ENCODE peak calls at places on chromosomes 6 and 20, in six cellular contexts. S is nephron progenitor cell, X is mucosa of descending colon, J is GM12865, M is NB4, N is mesothelial cell of epicardium. W is an unnamed sample.

GRCh38 chr6:44042261-44043035 is 84.8 kb downstream of the MRPL14 start:
- DNase-seq in S (no peak), X (no peak), J (no peak), M (no peak), N (no peak), W (no peak)

GRCh38 chr20:25066386-25066785 is 8.4 kb upstream of the ACSS1 start:
- DNase-seq in S (no peak), X (no peak), J (no peak), M (no peak), N (no peak), W (no peak)

GRCh38 chr6:38846844-38847243 is 131.7 kb downstream of the DNAH8 start:
- DNase-seq in S (no peak), X (no peak), J (no peak), M (no peak), N (no peak), W (no peak)

GRCh38 chr6:143896096-143896880 is 32.0 kb downstream of the ZC2HC1B start:
- DNase-seq in S (no peak), X (peak; percentile 71), J (no peak), M (peak; percentile 7), N (no peak), W (peak; percentile 32)

GRCh38 chr6:155505560-155505959 is 49.9 kb upstream of the NOX3 start:
- DNase-seq in S (no peak), X (no peak), J (no peak), M (no peak), N (no peak), W (no peak)

GRCh38 chr6:42349753-42350573 is 101.8 kb downstream of the TRERF1 start:
- DNase-seq in S (no peak), X (no peak), J (no peak), M (no peak), N (no peak), W (no peak)

GRCh38 chr6:90411292-90411781 is 114.7 kb upstream of the BACH2 start:
- DNase-seq in S (no peak), X (no peak), J (peak; percentile 87), M (no peak), N (no peak), W (no peak)

GRCh38 chr6:48869595-48869994 is 593.5 kb downstream of the MMUT start:
- DNase-seq in S (no peak), X (no peak), J (no peak), M (no peak), N (no peak), W (no peak)

GRCh38 chr20:24779886-24780285 is 169.2 kb upstream of the CST7 start:
- DNase-seq in S (no peak), X (no peak), J (no peak), M (no peak), N (no peak), W (no peak)

GRCh38 chr6:116087437-116088027 is 13.1 kb upstream of the NT5DC1 start:
- DNase-seq in S (no peak), X (no peak), J (peak; percentile 93), M (no peak), N (no peak), W (no peak)

DNA sequence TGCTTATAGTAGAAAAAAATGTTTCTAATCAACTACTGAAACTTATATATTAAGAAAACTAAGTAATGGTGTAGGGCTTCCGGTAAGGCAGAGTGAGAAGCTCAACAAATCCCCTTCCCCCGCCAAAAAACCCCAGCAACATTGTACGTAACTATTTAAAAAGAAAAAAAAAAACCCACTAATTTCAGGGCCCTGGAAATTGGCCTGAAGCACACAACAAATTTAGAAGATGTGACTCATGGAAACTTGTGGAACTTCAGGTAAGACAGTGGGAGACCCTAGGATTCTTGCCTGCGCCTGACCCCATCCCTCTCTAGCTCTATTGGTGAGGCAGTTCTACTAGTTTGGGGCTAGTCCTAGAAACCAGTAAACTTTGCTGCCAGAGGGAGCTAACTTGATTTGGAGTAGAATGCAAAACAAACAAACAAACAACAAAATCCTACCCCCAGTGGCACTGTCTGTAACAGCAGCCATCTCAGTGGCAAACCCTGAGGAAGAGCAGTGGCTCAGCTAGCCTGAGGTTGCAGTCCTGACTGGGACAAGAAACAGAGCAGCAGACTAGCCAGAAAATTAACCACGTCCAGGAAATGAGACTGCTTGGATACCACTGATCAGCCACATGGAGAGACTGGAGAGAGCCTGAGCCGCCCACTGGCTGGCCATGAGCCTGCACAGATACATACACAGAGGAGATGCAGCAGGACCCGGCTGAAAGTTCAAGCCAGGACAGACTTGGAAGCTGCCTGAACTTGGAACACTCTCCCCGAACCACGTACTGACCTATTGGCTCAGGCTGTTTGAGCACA is 135.1 kb downstream of the TBXT start:
- DNase-seq in S (no peak), X (peak; percentile 23), J (peak; percentile 9), M (peak; percentile 10), N (no peak), W (no peak)
- TF ChIP-seq CTCF in S (no peak), X (no peak), J (peak; percentile 26), M (peak; percentile 3), N (peak; percentile 6), W (no peak)

GRCh38 chr6:3206339-3207015 is 21.0 kb downstream of the TUBB2B start:
- DNase-seq in S (no peak), X (no peak), J (no peak), M (no peak), N (no peak), W (no peak)
- TF ChIP-seq CTCF in S (no peak), X (no peak), J (no peak), M (peak; percentile 4), N (no peak), W (no peak)

GRCh38 chr6:167711784-167712183 is 114.9 kb upstream of the AFDN start:
- DNase-seq in S (no peak), X (peak; percentile 75), J (no peak), M (no peak), N (no peak), W (peak; percentile 64)

GRCh38 chr6:167708501-167709094 is 118.1 kb upstream of the AFDN start:
- DNase-seq in S (no peak), X (no peak), J (no peak), M (no peak), N (no peak), W (no peak)

GRCh38 chr6:167707686-167708500 is 118.8 kb upstream of the AFDN start:
- DNase-seq in S (no peak), X (no peak), J (no peak), M (no peak), N (peak; percentile 34), W (no peak)

GRCh38 chr6:167710521-167710920 is 116.2 kb upstream of the AFDN start:
- DNase-seq in S (no peak), X (no peak), J (no peak), M (no peak), N (peak; percentile 29), W (no peak)

DNA sequence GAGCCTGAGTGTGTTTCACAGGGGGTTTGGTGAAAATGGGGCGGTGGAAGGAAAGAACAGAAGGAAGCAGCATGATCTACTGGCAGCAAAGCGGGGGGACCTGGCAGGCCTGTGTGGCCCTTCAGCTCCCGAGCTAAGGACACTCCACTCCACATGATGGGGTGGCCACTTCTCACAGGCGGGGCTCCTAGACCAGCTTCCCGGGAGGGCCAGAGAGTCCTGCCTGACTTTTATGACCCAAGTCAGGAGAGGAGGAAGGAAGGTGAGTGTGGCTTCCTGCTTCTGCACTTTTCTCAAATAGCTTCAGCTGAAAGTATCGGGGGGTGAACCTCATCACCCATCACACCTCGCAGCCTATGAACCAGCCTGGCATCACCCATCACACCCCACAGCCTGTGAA is 117.5 kb upstream of the AFDN start:
- DNase-seq in S (no peak), X (no peak), J (no peak), M (no peak), N (no peak), W (no peak)
- TF ChIP-seq CTCF in S (no peak), X (no peak), J (no peak), M (no peak), N (no peak), W (no peak)

GRCh38 chr20:58198384-58198783 is 30.1 kb downstream of the ANKRD60 start:
- DNase-seq in S (no peak), X (no peak), J (no peak), M (no peak), N (no peak), W (no peak)
- TF ChIP-seq CTCF in S (no peak), X (no peak), J (no peak), M (no peak), N (no peak), W (no peak)